ENCODE peak calls at places on chromosomes 7 and 10, in eight cellular contexts. Z, H, M, D, O, A, I and P are unnamed samples.

GRCh38 chr10:87594864-87595263 is 64.8 kb upstream of the PAPSS2 start:
- DNase-seq in Z (no peak), H (no peak), M (no peak), D (no peak), O (no peak), A (no peak), I (no peak), P (no peak)

GRCh38 chr10:100872034-100872791 is 40.5 kb upstream of the SLF2 start:
- DNase-seq in Z (no peak), H (no peak), M (no peak), D (peak; percentile 85), O (peak; percentile 61), A (peak; percentile 45), I (peak; percentile 45), P (no peak)

GRCh38 chr7:17963281-17963680 is 23.0 kb upstream of the SNX13 start:
- DNase-seq in Z (no peak), H (no peak), M (no peak), D (no peak), O (no peak), A (no peak), I (no peak), P (no peak)

GRCh38 chr7:36575832-36576231 is 148.5 kb downstream of the AOAH start:
- DNase-seq in Z (no peak), H (no peak), M (no peak), D (no peak), O (no peak), A (no peak), I (no peak), P (no peak)

GRCh38 chr10:10785627-10786333 is 231.9 kb upstream of the CELF2 start:
- DNase-seq in Z (no peak), H (no peak), M (no peak), D (no peak), O (no peak), A (no peak), I (peak; percentile 67), P (no peak)

GRCh38 chr7:99219185-99219767 is 11.4 kb upstream of the KPNA7 start:
- DNase-seq in Z (no peak), H (no peak), M (no peak), D (no peak), O (no peak), A (no peak), I (no peak), P (no peak)

GRCh38 chr7:33654641-33655040 is 250.7 kb upstream of the BMPER start:
- DNase-seq in Z (no peak), H (no peak), M (no peak), D (no peak), O (no peak), A (no peak), I (no peak), P (no peak)

GRCh38 chr10:71513896-71514295 is 117.2 kb downstream of the CDH23 start:
- DNase-seq in Z (no peak), H (no peak), M (no peak), D (no peak), O (no peak), A (no peak), I (no peak), P (no peak)

GRCh38 chr10:3785849-3786290 is 861 bp upstream of the KLF6 start:
- DNase-seq in Z (no peak), H (peak; percentile 35), M (no peak), D (peak; percentile 55), O (no peak), A (peak; percentile 34), I (peak; percentile 28), P (peak; percentile 78)

GRCh38 chr7:2530076-2530967 is 10.7 kb downstream of the LFNG start:
- DNase-seq in Z (no peak), H (no peak), M (peak; percentile 73), D (peak; percentile 11), O (no peak), A (peak; percentile 84), I (no peak), P (no peak)

GRCh38 chr7:28990200-28990960 is 32.2 kb upstream of the TRIL start:
- DNase-seq in Z (no peak), H (no peak), M (no peak), D (peak; percentile 20), O (no peak), A (no peak), I (peak; percentile 54), P (no peak)

GRCh38 chr10:86314616-86315520 is 51.7 kb downstream of the GRID1 start:
- DNase-seq in Z (no peak), H (no peak), M (peak; percentile 14), D (no peak), O (no peak), A (no peak), I (no peak), P (peak; percentile 43)

GRCh38 chr7:104328308-104328969 is at the start of gene LHFPL3:
- DNase-seq in Z (no peak), H (peak; percentile 48), M (no peak), D (peak; percentile 72), O (no peak), A (no peak), I (no peak), P (no peak)

GRCh38 chr7:114937422-114937821 is 15.5 kb downstream of the MDFIC start:
- DNase-seq in Z (no peak), H (no peak), M (no peak), D (no peak), O (no peak), A (no peak), I (no peak), P (no peak)

GRCh38 chr10:32979041-32979440 is 21.0 kb upstream of the ITGB1 start:
- DNase-seq in Z (no peak), H (no peak), M (no peak), D (no peak), O (no peak), A (no peak), I (peak; percentile 45), P (no peak)

GRCh38 chr10:45421231-45422097 is 47.4 kb downstream of the ALOX5 start:
- DNase-seq in Z (no peak), H (no peak), M (peak; percentile 52), D (peak; percentile 0), O (no peak), A (peak; percentile 55), I (no peak), P (peak; percentile 66)

GRCh38 chr10:74234569-74234968 is 83.5 kb downstream of the ADK start:
- DNase-seq in Z (no peak), H (no peak), M (no peak), D (no peak), O (no peak), A (no peak), I (no peak), P (no peak)

GRCh38 chr7:34497153-34497777 is 160.8 kb upstream of the NPSR1 start:
- DNase-seq in Z (no peak), H (no peak), M (no peak), D (peak; percentile 21), O (no peak), A (no peak), I (no peak), P (no peak)

GRCh38 chr7:118153551-118154177 is 30.3 kb upstream of the LSM8 start:
- DNase-seq in Z (no peak), H (peak; percentile 8), M (no peak), D (peak; percentile 54), O (no peak), A (peak; percentile 11), I (no peak), P (no peak)

GRCh38 chr7:2699289-2699620 is 11.3 kb downstream of the AMZ1 start:
- DNase-seq in Z (no peak), H (no peak), M (no peak), D (no peak), O (no peak), A (no peak), I (no peak), P (no peak)

GRCh38 chr7:40763319-40764287 is 628.8 kb downstream of the SUGCT start:
- DNase-seq in Z (no peak), H (no peak), M (no peak), D (no peak), O (no peak), A (no peak), I (peak; percentile 53), P (no peak)

GRCh38 chr7:155342313-155342712 is 44.6 kb downstream of the INSIG1 start:
- DNase-seq in Z (peak; percentile 2), H (no peak), M (no peak), D (no peak), O (no peak), A (no peak), I (no peak), P (peak; percentile 40)

GRCh38 chr10:117597216-117597615 is 54.7 kb downstream of the EMX2 start:
- DNase-seq in Z (no peak), H (no peak), M (no peak), D (no peak), O (no peak), A (no peak), I (no peak), P (no peak)

DNA sequence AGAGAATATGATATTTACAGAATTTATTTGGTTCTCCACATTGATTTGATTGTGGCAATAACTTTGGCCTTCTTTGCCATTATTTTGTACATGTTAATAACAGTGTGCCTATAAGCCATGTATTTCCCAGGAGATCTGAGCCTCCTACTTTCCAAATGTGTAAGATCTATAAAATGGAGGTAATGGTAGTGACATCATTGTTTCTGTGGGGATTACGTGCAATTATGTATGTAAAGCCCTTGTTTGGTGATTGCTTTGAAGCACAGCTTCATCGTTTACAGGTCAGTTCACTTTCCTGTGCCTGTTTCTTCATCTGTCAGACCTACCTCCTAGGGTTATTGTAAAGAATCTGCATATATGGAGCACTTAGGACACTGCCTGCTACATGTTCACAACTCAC is 17.3 kb downstream of the YAE1 start:
- DNase-seq in Z (no peak), H (no peak), M (no peak), D (no peak), O (no peak), A (no peak), I (no peak), P (no peak)
- H3K27me3 ChIP-seq in Z (no peaks in the 10 kb centered on the region), H (no peaks in the 10 kb centered on the region), M (no peaks in the 10 kb centered on the region), D (no peaks in the 10 kb centered on the region), O (no peaks in the 10 kb centered on the region), A (no peaks in the 10 kb centered on the region), I (no peaks in the 10 kb centered on the region), P (no peaks in the 10 kb centered on the region)

GRCh38 chr10:81288544-81288943 is 586.5 kb upstream of the NRG3 start:
- DNase-seq in Z (no peak), H (no peak), M (no peak), D (no peak), O (no peak), A (no peak), I (no peak), P (no peak)
- H3K4me1 ChIP-seq in Z (no peaks in the 10 kb centered on the region), H (no peaks in the 10 kb centered on the region), M (no peaks in the 10 kb centered on the region), D (no peaks in the 10 kb centered on the region), O (no peaks in the 10 kb centered on the region), A (no peaks in the 10 kb centered on the region), I (no peaks in the 10 kb centered on the region), P (no peaks in the 10 kb centered on the region)

DNA sequence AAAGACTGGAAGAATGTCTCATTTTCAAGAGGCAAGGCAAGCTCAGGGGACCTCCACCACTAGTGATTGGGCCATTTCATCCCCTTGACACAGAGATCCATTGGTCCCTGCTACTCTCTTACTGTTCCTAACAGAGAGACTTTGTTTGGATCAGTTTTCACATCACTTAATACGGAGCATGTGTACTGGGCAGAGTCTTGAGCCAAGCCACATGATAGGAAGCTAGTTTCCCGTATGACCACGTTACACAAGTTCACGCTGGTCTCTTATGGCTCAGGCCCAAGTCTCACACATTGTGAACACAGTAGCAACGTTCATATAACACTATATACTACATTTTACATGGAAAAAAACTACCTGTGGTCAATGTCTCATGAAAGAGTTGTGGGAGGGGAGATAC is 269.9 kb downstream of the BAMBI start:
- DNase-seq in Z (no peak), H (no peak), M (no peak), D (no peak), O (no peak), A (no peak), I (peak; percentile 61), P (no peak)
- H3K27me3 ChIP-seq in Z (no peaks in the 10 kb centered on the region), H (no peaks in the 10 kb centered on the region), M (no peaks in the 10 kb centered on the region), D (no peaks in the 10 kb centered on the region), O (no peaks in the 10 kb centered on the region), A (peaks cover 2% of the 10 kb centered on the region), I (no peaks in the 10 kb centered on the region), P (no peaks in the 10 kb centered on the region)

GRCh38 chr7:27184342-27185012 is 555 bp downstream of the HOXA11 start:
- DNase-seq in Z (peak; percentile 68), H (no peak), M (no peak), D (peak; percentile 48), O (no peak), A (no peak), I (no peak), P (peak; percentile 85)
- H3K4me1 ChIP-seq in Z (peaks cover 5% of the 10 kb centered on the region), H (peaks cover 3% of the 10 kb centered on the region), M (peaks cover 57% of the 10 kb centered on the region), D (peaks cover 14% of the 10 kb centered on the region), O (peaks cover 8% of the 10 kb centered on the region), A (peaks cover 56% of the 10 kb centered on the region), I (peaks cover 9% of the 10 kb centered on the region), P (peaks cover 3% of the 10 kb centered on the region)